ENCODE peak calls at places on chromosomes 6 and 20, in six cellular contexts. X is mesothelial cell of epicardium, R is BJ, F is A549, K is fibroblast of lung, T is RWPE2. S is an unnamed sample.

GRCh38 chr20:48638546-48638945 is 189.3 kb downstream of the PREX1 start:
- DNase-seq in X (no peak), T (peak; percentile 88), R (no peak), K (peak; percentile 68), F (peak; percentile 18), S (no peak)

GRCh38 chr6:15329154-15329781 is 83.4 kb downstream of the JARID2 start:
- DNase-seq in R (peak; percentile 78), F (no peak), T (no peak), X (no peak), K (peak; percentile 91), S (no peak)

GRCh38 chr6:117829594-117830319 is 77.3 kb upstream of the SLC35F1 start:
- DNase-seq in T (no peak), R (no peak), X (no peak), K (peak; percentile 22), F (peak; percentile 45), S (no peak)

GRCh38 chr6:31304683-31305082 is 32.8 kb upstream of the HLA-C start:
- DNase-seq in T (no peak), R (no peak), X (no peak), K (no peak), F (no peak), S (no peak)

GRCh38 chr6:157152544-157152943 is 170.8 kb downstream of the TMEM242 start:
- DNase-seq in X (no peak), R (no peak), K (no peak), T (no peak), F (no peak), S (no peak)

GRCh38 chr20:44309763-44310663 is 989 bp downstream of the FITM2 start:
- DNase-seq in R (peak; percentile 17), K (peak; percentile 84), T (peak; percentile 72), X (no peak), F (no peak), S (no peak)

GRCh38 chr6:885051-885590 is 192.2 kb upstream of the EXOC2 start:
- DNase-seq in X (no peak), F (no peak), R (no peak), K (no peak), T (no peak), S (no peak)

GRCh38 chr20:53757472-53757913 is 163.9 kb upstream of the ZNF217 start:
- DNase-seq in X (no peak), T (peak; percentile 95), R (no peak), F (no peak), K (no peak), S (no peak)

GRCh38 chr20:8757146-8757545 is 311.7 kb upstream of the PLCB4 start:
- DNase-seq in R (peak; percentile 64), K (peak; percentile 69), X (no peak), T (no peak), F (peak; percentile 20), S (no peak)

GRCh38 chr20:57500941-57501340 is 24.0 kb downstream of the CTCFL start:
- DNase-seq in F (no peak), K (no peak), T (no peak), R (no peak), X (no peak), S (no peak)

GRCh38 chr6:32868257-32868788 is 14.3 kb downstream of the PSMB9 start:
- DNase-seq in K (peak; percentile 77), T (no peak), X (peak; percentile 66), R (no peak), F (peak; percentile 63), S (no peak)

GRCh38 chr20:43916875-43917371 is 2.3 kb downstream of the TOX2 start:
- DNase-seq in R (no peak), F (no peak), T (peak; percentile 81), X (no peak), K (peak; percentile 50), S (no peak)

GRCh38 chr20:19451591-19452295 is 239.3 kb downstream of the SLC24A3 start:
- DNase-seq in X (no peak), K (no peak), F (no peak), R (no peak), T (no peak), S (no peak)

GRCh38 chr6:146770965-146771735 is 172.4 kb downstream of the ADGB start:
- DNase-seq in R (no peak), T (no peak), X (no peak), K (no peak), F (no peak), S (no peak)

GRCh38 chr6:1229301-1229700 is 82.6 kb upstream of the FOXQ1 start:
- DNase-seq in T (peak; percentile 15), K (no peak), F (no peak), X (no peak), R (no peak), S (no peak)

GRCh38 chr6:72624557-72625160 is 2.8 kb downstream of the KCNQ5 start:
- DNase-seq in R (no peak), F (peak; percentile 27), X (no peak), K (no peak), T (no peak), S (no peak)

GRCh38 chr20:49460131-49460530 is 22.3 kb downstream of the KCNB1 start:
- DNase-seq in F (no peak), K (no peak), T (no peak), R (no peak), X (no peak), S (no peak)

GRCh38 chr20:31698803-31699718 is 23.6 kb downstream of the BCL2L1 start:
- DNase-seq in T (peak; percentile 95), F (peak; percentile 87), X (no peak), K (peak; percentile 95), R (peak; percentile 91), S (no peak)

GRCh38 chr6:11346516-11346915 is 114.0 kb upstream of the NEDD9 start:
- DNase-seq in F (no peak), X (no peak), K (no peak), T (no peak), R (no peak), S (no peak)

DNA sequence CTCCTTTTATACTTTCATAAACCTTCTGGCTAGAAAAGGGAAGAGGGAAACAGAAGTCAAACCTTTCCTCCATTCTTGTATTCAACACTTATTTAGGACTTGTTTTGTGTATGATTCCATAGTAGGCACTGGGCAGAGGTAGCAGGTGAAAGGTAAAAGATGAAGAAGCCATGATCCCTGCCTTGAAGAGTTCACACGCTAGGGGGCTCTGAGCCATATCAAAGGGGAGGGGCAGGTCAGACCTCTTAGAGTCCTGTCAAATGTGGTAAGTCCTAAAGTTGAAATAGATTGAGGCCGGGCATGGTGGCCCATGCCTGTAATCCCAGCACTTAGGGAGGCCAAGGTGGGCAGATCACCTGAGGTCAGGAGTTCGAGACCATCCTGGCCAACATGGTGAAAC is 85.5 kb downstream of the NDUFAF5 start:
- DNase-seq in T (no peak), K (no peak), X (no peak), F (no peak), R (no peak), S (no peak)
- TF ChIP-seq CTCF in T (no peak), K (no peak), X (no peak), F (no peak), R (no peak), S (no peak)

DNA sequence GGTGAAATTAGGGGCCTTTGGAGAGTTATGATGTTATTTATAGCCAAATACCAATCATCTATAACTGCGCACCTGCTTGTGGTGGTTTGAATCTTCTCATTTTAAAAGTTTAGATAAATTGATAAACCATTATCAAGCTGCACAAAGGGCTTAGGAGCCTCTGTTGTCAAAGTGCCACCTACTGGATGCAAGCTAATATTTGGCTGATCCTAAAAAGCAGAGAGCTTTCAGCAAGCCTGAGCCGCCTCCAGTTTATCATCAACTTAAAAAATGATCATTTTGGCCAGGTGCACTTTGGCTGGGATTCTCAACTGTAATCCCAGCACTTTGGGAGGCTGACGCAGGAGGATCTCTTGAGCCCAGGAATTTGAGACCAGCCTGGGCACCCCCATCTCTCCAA is 58.5 kb upstream of the ATXN1 start:
- DNase-seq in K (peak; percentile 52), R (no peak), F (peak; percentile 25), T (no peak), X (no peak), S (no peak)
- TF ChIP-seq CTCF in K (peak; percentile 47), R (peak; percentile 38), F (peak; percentile 47), T (peak; percentile 64), X (no peak), S (peak; percentile 70)

DNA sequence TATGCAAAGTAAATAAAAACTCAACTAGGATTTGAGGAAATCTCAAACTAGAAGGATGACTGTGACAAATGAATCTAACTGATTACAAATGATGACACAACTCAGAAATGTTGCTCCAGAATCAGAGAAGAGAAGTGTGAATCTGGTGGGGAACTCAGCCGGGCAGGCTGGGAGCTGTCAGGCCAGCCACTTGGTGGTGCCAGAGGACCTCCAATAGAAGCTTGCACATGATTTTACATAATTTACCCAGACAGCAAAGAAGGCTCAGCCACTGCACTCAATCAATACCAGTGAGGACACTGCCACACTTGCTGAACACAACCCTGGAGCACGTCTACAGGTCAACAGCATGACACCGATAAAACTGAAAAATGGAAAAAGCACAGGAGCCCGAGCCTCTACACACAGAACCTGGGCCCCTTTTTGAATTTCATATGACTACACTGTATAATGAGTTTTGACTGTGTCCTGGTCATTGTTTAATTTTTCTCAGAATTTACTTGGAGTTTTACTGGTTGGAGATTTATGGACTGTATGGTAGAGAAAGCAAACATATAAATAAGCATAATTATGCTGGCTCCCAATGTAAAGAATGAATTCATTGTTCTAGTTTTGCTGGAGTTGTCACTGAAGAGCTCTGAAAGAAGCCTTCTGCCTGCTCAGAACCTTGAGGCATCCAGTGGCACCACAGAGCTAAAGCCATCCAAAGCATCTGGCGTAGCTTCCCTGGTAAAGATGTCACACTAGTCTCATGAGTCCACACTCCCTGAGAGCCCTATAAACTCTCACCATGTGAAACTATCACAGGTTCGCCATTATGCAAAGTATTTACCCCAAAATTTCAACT is 296.5 kb downstream of the THBS2 start:
- DNase-seq in K (peak; percentile 84), R (peak; percentile 49), X (peak; percentile 43), T (no peak), F (peak; percentile 60), S (no peak)
- TF ChIP-seq CTCF in K (peak; percentile 95), R (peak; percentile 84), X (peak; percentile 41), T (peak; percentile 91), F (peak; percentile 77), S (peak; percentile 98)

DNA sequence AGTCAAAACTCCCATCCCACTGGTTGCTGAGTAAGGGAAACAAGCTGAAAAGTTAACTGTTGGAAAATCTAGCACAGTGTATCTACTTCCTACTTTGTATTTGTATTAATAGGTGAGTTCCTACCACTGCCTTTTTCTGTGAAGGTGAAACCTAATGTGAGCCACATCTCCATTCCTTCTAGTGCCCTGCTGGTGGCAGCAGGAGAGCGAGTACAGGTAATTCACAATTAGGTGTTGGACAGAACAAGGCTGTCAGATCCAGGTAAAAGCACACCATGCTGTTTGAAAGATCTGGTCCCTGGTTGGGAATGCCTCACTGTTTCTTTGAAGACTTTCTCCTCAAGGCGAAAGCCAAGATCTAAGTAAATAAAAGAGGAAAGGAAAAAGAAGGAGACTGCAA is 528.4 kb downstream of the PKHD1 start:
- DNase-seq in R (no peak), K (no peak), T (no peak), F (no peak), X (no peak), S (no peak)
- TF ChIP-seq CTCF in R (no peak), K (no peak), T (peak; percentile 61), F (no peak), X (no peak), S (peak; percentile 18)

GRCh38 chr20:37518059-37518458 is 3.0 kb upstream of the NNAT start:
- DNase-seq in K (no peak), R (no peak), T (peak; percentile 50), X (no peak), F (no peak), S (no peak)

GRCh38 chr20:37516697-37517370 is 4.2 kb upstream of the NNAT start:
- DNase-seq in F (no peak), R (no peak), K (peak; percentile 94), T (peak; percentile 61), X (no peak), S (no peak)

GRCh38 chr20:37515876-37516275 is 5.2 kb upstream of the NNAT start:
- DNase-seq in T (peak; percentile 39), R (no peak), K (no peak), F (no peak), X (no peak), S (no peak)

GRCh38 chr20:37518606-37519507 is 2.2 kb upstream of the NNAT start:
- DNase-seq in X (no peak), K (no peak), T (peak; percentile 82), R (no peak), F (no peak), S (no peak)

GRCh38 chr20:37517371-37517748 is 3.7 kb upstream of the NNAT start:
- DNase-seq in R (no peak), F (no peak), X (no peak), T (peak; percentile 21), K (no peak), S (no peak)
- TF ChIP-seq CTCF in R (no peak), F (no peak), X (no peak), T (no peak), K (no peak), S (no peak)